ENCODE peak calls at places on chromosomes 11 and 22, in six cellular contexts. One of them, this sample, is unnamed.

GRCh38 chr11:3824714-3825472 is 15.9 kb downstream of the RHOG start:
- DNase-seq in tibial artery: peak
- DNase-seq in IMR-90: no peak
- DNase-seq in body of pancreas: peak
- DNase-seq in AG04450: no peak
- DNase-seq in fibroblast of lung: peak
- DNase-seq in this sample: peak

GRCh38 chr11:121418625-121419114 is 33.4 kb upstream of the SORL1 start:
- DNase-seq in fibroblast of lung: no peak
- DNase-seq in IMR-90: no peak
- DNase-seq in body of pancreas: no peak
- DNase-seq in AG04450: no peak
- DNase-seq in tibial artery: no peak
- DNase-seq in this sample: no peak

GRCh38 chr22:35341090-35341874 is 39.6 kb upstream of the HMOX1 start:
- DNase-seq in tibial artery: no peak
- DNase-seq in fibroblast of lung: no peak
- DNase-seq in AG04450: no peak
- DNase-seq in IMR-90: no peak
- DNase-seq in body of pancreas: no peak
- DNase-seq in this sample: no peak

GRCh38 chr11:117424781-117425180 is 97.1 kb downstream of the CEP164 start:
- DNase-seq in tibial artery: no peak
- DNase-seq in AG04450: no peak
- DNase-seq in fibroblast of lung: no peak
- DNase-seq in body of pancreas: no peak
- DNase-seq in IMR-90: no peak
- DNase-seq in this sample: no peak

GRCh38 chr11:14264966-14265365 is 94.0 kb downstream of the RRAS2 start:
- DNase-seq in tibial artery: no peak
- DNase-seq in AG04450: no peak
- DNase-seq in fibroblast of lung: no peak
- DNase-seq in IMR-90: no peak
- DNase-seq in body of pancreas: no peak
- DNase-seq in this sample: no peak

GRCh38 chr11:29616611-29617010 is 400.2 kb downstream of the KCNA4 start:
- DNase-seq in AG04450: no peak
- DNase-seq in fibroblast of lung: peak
- DNase-seq in body of pancreas: no peak
- DNase-seq in IMR-90: no peak
- DNase-seq in tibial artery: no peak
- DNase-seq in this sample: no peak

GRCh38 chr11:31870609-31871309 is 59.6 kb upstream of the PAX6 start:
- DNase-seq in IMR-90: peak
- DNase-seq in fibroblast of lung: peak
- DNase-seq in AG04450: peak
- DNase-seq in tibial artery: no peak
- DNase-seq in body of pancreas: peak
- DNase-seq in this sample: peak

GRCh38 chr11:22674470-22675426 is 8.3 kb downstream of the GAS2 start:
- DNase-seq in body of pancreas: peak
- DNase-seq in fibroblast of lung: no peak
- DNase-seq in tibial artery: no peak
- DNase-seq in IMR-90: no peak
- DNase-seq in AG04450: no peak
- DNase-seq in this sample: no peak

GRCh38 chr11:73184953-73185671 is 33.0 kb upstream of the P2RY2 start:
- DNase-seq in AG04450: no peak
- DNase-seq in fibroblast of lung: peak
- DNase-seq in body of pancreas: peak
- DNase-seq in tibial artery: peak
- DNase-seq in IMR-90: peak
- DNase-seq in this sample: peak

GRCh38 chr22:24466831-24467249 is 28.3 kb upstream of the UPB1 start:
- DNase-seq in IMR-90: peak
- DNase-seq in AG04450: no peak
- DNase-seq in body of pancreas: peak
- DNase-seq in fibroblast of lung: peak
- DNase-seq in tibial artery: no peak
- DNase-seq in this sample: no peak

GRCh38 chr11:13339196-13340153 is 61.9 kb downstream of the BMAL1 start:
- DNase-seq in body of pancreas: no peak
- DNase-seq in fibroblast of lung: peak
- DNase-seq in IMR-90: peak
- DNase-seq in AG04450: peak
- DNase-seq in tibial artery: no peak
- DNase-seq in this sample: no peak

GRCh38 chr11:13837286-13837685 is 125.2 kb upstream of the SPON1 start:
- DNase-seq in fibroblast of lung: peak
- DNase-seq in tibial artery: no peak
- DNase-seq in IMR-90: peak
- DNase-seq in AG04450: no peak
- DNase-seq in body of pancreas: no peak
- DNase-seq in this sample: no peak

GRCh38 chr22:44406581-44407403 is 91.2 kb downstream of the RTL6 start:
- DNase-seq in tibial artery: no peak
- DNase-seq in body of pancreas: no peak
- DNase-seq in fibroblast of lung: peak
- DNase-seq in IMR-90: peak
- DNase-seq in AG04450: no peak
- DNase-seq in this sample: no peak

GRCh38 chr11:22730319-22730718 is 63.9 kb downstream of the GAS2 start:
- DNase-seq in body of pancreas: no peak
- DNase-seq in fibroblast of lung: no peak
- DNase-seq in IMR-90: peak
- DNase-seq in AG04450: no peak
- DNase-seq in tibial artery: no peak
- DNase-seq in this sample: no peak

GRCh38 chr22:35032571-35032970 is 33.4 kb upstream of the ISX start:
- DNase-seq in fibroblast of lung: no peak
- DNase-seq in tibial artery: no peak
- DNase-seq in IMR-90: no peak
- DNase-seq in body of pancreas: no peak
- DNase-seq in AG04450: no peak
- DNase-seq in this sample: no peak

GRCh38 chr11:8102296-8102915 is 21.4 kb downstream of the TUB start:
- DNase-seq in AG04450: no peak
- DNase-seq in body of pancreas: no peak
- DNase-seq in fibroblast of lung: no peak
- DNase-seq in IMR-90: no peak
- DNase-seq in tibial artery: no peak
- DNase-seq in this sample: no peak
- H3K27ac ChIP-seq in AG04450: no peak
- H3K27ac ChIP-seq in body of pancreas: no peak
- H3K27ac ChIP-seq in fibroblast of lung: no peak
- H3K27ac ChIP-seq in IMR-90: no peak
- H3K27ac ChIP-seq in tibial artery: no peak
- H3K27ac ChIP-seq in this sample: no peak

DNA sequence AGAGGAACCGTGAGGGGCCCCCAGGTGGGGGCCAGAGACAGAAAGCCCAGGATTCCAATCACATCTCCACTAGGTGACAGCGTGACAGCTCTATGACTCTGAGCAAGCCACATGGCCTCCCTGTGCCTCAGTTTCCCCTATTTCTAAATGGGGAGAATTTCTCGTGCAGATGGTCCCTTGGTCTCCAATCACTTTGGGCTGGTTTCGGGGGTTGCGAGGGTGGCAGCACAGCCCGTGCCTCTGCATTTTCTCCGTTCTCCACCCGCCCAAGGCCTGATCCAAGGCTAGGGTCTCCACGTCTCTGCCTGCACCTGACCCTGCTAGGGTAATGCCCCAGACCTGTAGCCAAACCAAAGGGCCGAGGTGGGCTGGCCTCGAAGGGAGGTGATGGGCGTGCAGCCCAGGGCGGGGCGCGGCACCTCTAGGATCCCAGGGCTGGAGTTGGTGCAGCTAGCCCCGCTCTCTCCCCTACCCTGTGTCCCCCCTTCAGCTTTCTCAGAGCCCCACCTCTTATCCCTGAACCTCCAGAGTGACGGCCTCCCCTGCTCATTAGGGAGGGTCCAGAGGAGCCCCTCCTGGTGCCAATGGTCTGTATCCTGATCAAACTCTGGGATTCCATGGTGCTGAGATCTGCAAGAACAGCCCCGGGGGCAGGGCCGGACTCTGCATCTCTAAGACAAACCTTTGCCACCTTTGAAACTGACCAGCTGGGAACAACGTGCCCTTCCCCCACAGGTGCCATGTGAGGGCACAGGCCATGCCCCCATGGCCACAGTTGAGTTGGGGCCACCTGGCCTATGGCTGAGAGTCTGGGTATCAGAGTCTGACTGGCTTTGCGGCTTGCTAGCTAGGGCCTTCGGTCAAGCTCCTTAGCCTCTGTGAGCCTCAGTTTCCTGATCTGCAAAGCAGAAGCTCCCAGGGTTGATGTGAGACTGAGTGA is 22.9 kb upstream of the CBX7 start:
- DNase-seq in IMR-90: no peak
- DNase-seq in fibroblast of lung: no peak
- DNase-seq in body of pancreas: no peak
- DNase-seq in AG04450: no peak
- DNase-seq in tibial artery: peak
- DNase-seq in this sample: no peak
- H3K27ac ChIP-seq in IMR-90: peak
- H3K27ac ChIP-seq in fibroblast of lung: peak
- H3K27ac ChIP-seq in body of pancreas: peak
- H3K27ac ChIP-seq in AG04450: peak
- H3K27ac ChIP-seq in tibial artery: peak
- H3K27ac ChIP-seq in this sample: peak

GRCh38 chr11:122714484-122714883 is 59.0 kb downstream of the UBASH3B start:
- DNase-seq in tibial artery: no peak
- DNase-seq in body of pancreas: no peak
- DNase-seq in AG04450: no peak
- DNase-seq in IMR-90: no peak
- DNase-seq in fibroblast of lung: no peak
- DNase-seq in this sample: no peak
- H3K27ac ChIP-seq in tibial artery: no peak
- H3K27ac ChIP-seq in body of pancreas: no peak
- H3K27ac ChIP-seq in AG04450: no peak
- H3K27ac ChIP-seq in IMR-90: no peak
- H3K27ac ChIP-seq in fibroblast of lung: no peak
- H3K27ac ChIP-seq in this sample: no peak

GRCh38 chr11:122785156-122785605 is 53.1 kb upstream of the CRTAM start:
- DNase-seq in fibroblast of lung: no peak
- DNase-seq in AG04450: no peak
- DNase-seq in tibial artery: no peak
- DNase-seq in body of pancreas: no peak
- DNase-seq in IMR-90: no peak
- DNase-seq in this sample: no peak
- H3K27ac ChIP-seq in fibroblast of lung: peak
- H3K27ac ChIP-seq in AG04450: peak
- H3K27ac ChIP-seq in tibial artery: peak
- H3K27ac ChIP-seq in body of pancreas: no peak
- H3K27ac ChIP-seq in IMR-90: peak
- H3K27ac ChIP-seq in this sample: no peak

GRCh38 chr11:123483058-123483457 is 53.0 kb downstream of the GRAMD1B start:
- DNase-seq in tibial artery: no peak
- DNase-seq in AG04450: no peak
- DNase-seq in IMR-90: peak
- DNase-seq in body of pancreas: no peak
- DNase-seq in fibroblast of lung: peak
- DNase-seq in this sample: no peak
- H3K27ac ChIP-seq in tibial artery: no peak
- H3K27ac ChIP-seq in AG04450: no peak
- H3K27ac ChIP-seq in IMR-90: no peak
- H3K27ac ChIP-seq in body of pancreas: no peak
- H3K27ac ChIP-seq in fibroblast of lung: no peak
- H3K27ac ChIP-seq in this sample: no peak

GRCh38 chr11:47616726-47617416 is 22.7 kb upstream of the C1QTNF4 start:
- DNase-seq in fibroblast of lung: peak
- DNase-seq in tibial artery: no peak
- DNase-seq in IMR-90: peak
- DNase-seq in body of pancreas: peak
- DNase-seq in AG04450: peak
- DNase-seq in this sample: peak
- H3K27ac ChIP-seq in fibroblast of lung: peak
- H3K27ac ChIP-seq in tibial artery: no peak
- H3K27ac ChIP-seq in IMR-90: no peak
- H3K27ac ChIP-seq in body of pancreas: no peak
- H3K27ac ChIP-seq in AG04450: no peak
- H3K27ac ChIP-seq in this sample: no peak

GRCh38 chr11:9089636-9090035 is 1.8 kb downstream of the SCUBE2 start:
- DNase-seq in tibial artery: no peak
- DNase-seq in AG04450: no peak
- DNase-seq in IMR-90: no peak
- DNase-seq in body of pancreas: no peak
- DNase-seq in fibroblast of lung: no peak
- DNase-seq in this sample: no peak
- H3K27ac ChIP-seq in tibial artery: no peak
- H3K27ac ChIP-seq in AG04450: no peak
- H3K27ac ChIP-seq in IMR-90: no peak
- H3K27ac ChIP-seq in body of pancreas: no peak
- H3K27ac ChIP-seq in fibroblast of lung: no peak
- H3K27ac ChIP-seq in this sample: no peak

DNA sequence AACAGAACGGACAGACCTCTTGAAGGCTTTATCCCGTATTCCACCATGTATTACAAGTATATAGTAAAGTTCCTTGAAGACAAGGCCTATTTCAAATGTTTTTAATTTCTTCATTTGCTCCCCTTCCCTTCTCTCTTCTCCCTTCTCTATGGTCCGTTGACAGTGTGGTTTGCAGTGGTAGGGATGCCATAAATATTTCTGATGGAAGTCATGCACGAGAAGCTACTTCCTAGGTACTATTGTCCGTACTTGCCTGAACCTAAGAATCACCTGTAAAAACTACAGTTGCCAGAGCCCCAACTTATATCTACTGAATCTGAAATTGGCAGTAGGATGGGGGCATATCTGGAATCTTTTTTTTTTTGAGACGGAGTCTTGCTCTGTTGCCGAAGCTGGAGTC is 2.8 kb downstream of the PISD start:
- DNase-seq in fibroblast of lung: peak
- DNase-seq in IMR-90: no peak
- DNase-seq in AG04450: no peak
- DNase-seq in tibial artery: no peak
- DNase-seq in body of pancreas: no peak
- DNase-seq in this sample: no peak
- H3K27ac ChIP-seq in fibroblast of lung: no peak
- H3K27ac ChIP-seq in IMR-90: no peak
- H3K27ac ChIP-seq in AG04450: no peak
- H3K27ac ChIP-seq in tibial artery: no peak
- H3K27ac ChIP-seq in body of pancreas: no peak
- H3K27ac ChIP-seq in this sample: no peak

This sample was measured in substantia nigra.